ENCODE peak calls at places on chromosomes 11 and 22, in seven cellular contexts. V is left ventricle myocardium inferior, S is colonic mucosa, O is IMR-90, U is lower leg skin, H is foreskin fibroblast, L is pancreas. P is an unnamed sample.

GRCh38 chr22:49970528-49971231 is 10.1 kb downstream of the PIM3 start:
- DNase-seq in V (peak; percentile 91), S (peak; percentile 95), O (peak; percentile 97), U (peak; percentile 96), H (peak; percentile 99), L (peak; percentile 95), P (peak; percentile 87)

GRCh38 chr11:119759324-119759723 is 30.3 kb upstream of the NECTIN1 start:
- DNase-seq in V (no peak), S (no peak), O (peak; percentile 6), U (no peak), H (peak; percentile 37), L (no peak), P (peak; percentile 32)

GRCh38 chr11:68840661-68841653 is 759 bp downstream of the CPT1A start:
- DNase-seq in V (peak; percentile 59), S (peak; percentile 83), O (peak; percentile 31), U (no peak), H (peak; percentile 35), L (peak; percentile 74), P (no peak)

GRCh38 chr11:91947215-91947614 is 277.4 kb upstream of the FAT3 start:
- DNase-seq in V (no peak), S (no peak), O (peak; percentile 2), U (peak; percentile 32), H (peak; percentile 3), L (no peak), P (no peak)

GRCh38 chr11:73792584-73792983 is 4.9 kb downstream of the MRPL48 start:
- DNase-seq in V (no peak), S (no peak), O (no peak), U (no peak), H (no peak), L (no peak), P (no peak)

GRCh38 chr11:122758361-122758760 is 79.9 kb upstream of the CRTAM start:
- DNase-seq in V (no peak), S (no peak), O (no peak), U (no peak), H (no peak), L (no peak), P (no peak)

GRCh38 chr11:419248-420005 is 4.6 kb upstream of the SIGIRR start:
- DNase-seq in V (no peak), S (no peak), O (no peak), U (no peak), H (no peak), L (no peak), P (no peak)

GRCh38 chr11:133947298-133947905 is 9.4 kb downstream of the IGSF9B start:
- DNase-seq in V (peak; percentile 60), S (no peak), O (peak; percentile 23), U (no peak), H (peak; percentile 18), L (no peak), P (no peak)

GRCh38 chr22:28454431-28455064 is 225.1 kb downstream of the TTC28 start:
- DNase-seq in V (no peak), S (no peak), O (no peak), U (no peak), H (no peak), L (no peak), P (no peak)

GRCh38 chr11:3831378-3832239 is 9.2 kb downstream of the RHOG start:
- DNase-seq in V (peak; percentile 43), S (no peak), O (no peak), U (no peak), H (no peak), L (no peak), P (no peak)

DNA sequence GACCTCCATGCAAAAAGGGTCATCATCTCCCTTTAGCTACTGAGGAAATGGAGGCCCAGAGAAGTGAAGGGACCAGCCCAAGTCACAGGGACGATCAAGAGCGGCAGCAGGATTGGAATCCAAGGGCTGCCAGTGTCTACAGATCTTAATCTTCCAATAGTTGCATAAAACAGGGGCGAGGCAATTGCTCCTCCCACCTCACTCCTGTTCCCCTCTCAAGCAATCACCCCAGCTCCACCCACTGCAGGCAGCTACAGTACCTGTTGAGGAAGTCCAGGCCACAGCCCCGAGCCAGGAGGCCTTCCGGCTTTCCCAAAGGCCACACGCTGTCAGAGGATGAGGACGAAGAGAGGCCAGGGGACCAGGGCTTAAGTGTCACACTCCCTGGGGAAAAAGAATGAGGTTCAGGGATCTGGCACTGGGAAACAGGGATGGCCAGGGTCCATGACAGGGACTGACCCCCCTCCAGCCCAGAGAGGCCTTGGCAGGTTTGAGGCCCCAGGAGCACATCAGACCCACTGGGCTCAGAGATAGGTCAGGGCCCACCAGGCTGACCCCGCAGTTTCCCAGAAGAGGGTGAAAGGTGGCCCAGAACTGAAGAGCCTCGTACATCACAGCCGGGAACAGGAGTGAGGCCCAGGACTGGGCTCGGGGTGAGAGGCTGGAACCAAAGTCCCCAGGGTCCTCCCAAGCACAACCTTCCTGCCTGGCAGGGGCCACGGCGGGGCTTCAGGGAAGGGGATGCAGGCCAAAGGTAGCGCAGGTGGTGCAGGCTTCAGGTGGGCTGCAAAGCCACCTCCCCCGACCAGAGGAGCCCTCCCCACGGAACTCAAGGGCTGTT is 16.4 kb upstream of the MFNG start:
- DNase-seq in V (no peak), S (peak; percentile 95), O (no peak), U (no peak), H (no peak), L (peak; percentile 79), P (no peak)
- H3K4me3 ChIP-seq in V (no peak overlapping the region), S (no peak overlapping the region), O (no peak overlapping the region), U (no peak overlapping the region), H (no peak overlapping the region), L (no peak overlapping the region), P (no peak overlapping the region)

DNA sequence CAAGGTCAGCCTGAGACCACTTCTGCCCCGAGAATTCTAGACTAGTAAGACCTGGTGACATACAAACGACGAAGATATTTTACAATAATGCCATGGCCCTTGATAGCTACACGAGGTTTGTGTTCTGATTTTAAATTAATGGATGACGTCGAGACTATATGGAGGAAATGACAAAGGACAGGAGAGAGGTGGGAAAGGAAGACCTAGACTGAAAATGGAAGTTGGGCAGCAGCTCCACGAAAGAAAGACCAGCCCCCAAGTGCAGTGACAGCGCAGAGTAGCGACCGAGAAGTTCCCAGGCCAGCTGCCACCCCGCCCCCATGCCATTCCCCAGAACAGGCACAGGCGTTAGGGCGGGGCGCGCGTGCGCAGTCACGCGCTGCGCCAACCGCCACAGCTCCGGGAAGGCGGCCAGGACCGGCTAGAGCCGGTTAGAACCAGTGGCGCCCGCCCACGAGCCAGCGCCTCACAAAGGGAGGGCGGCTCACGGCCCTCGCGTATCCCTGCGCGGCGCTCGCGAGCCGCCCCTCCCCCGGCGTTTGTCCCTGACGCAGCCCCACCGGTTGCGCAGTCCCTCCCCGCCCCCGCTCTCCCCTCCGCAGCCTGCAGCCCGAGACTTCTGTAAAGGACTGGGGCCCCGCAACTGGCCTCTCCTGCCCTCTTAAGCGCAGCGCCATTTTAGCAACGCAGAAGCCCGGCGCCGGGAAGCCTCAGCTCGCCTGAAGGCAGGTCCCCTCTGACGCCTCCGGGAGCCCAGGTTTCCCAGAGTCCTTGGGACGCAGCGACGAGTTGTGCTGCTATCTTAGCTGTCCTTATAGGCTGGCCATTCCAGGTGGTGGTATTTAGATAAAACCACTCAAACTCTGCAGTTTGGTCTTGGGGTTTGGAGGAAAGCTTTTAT is 1.5 kb upstream of the MALAT1 start:
- DNase-seq in V (peak; percentile 99), S (peak; percentile 98), O (peak; percentile 97), U (peak; percentile 97), H (peak; percentile 100), L (peak; percentile 99), P (peak; percentile 90)
- TF ChIP-seq CTCF in V (no peak), S (no peak), O (no peak), U (no peak), H (no peak), L (no peak), P (no peak)

DNA sequence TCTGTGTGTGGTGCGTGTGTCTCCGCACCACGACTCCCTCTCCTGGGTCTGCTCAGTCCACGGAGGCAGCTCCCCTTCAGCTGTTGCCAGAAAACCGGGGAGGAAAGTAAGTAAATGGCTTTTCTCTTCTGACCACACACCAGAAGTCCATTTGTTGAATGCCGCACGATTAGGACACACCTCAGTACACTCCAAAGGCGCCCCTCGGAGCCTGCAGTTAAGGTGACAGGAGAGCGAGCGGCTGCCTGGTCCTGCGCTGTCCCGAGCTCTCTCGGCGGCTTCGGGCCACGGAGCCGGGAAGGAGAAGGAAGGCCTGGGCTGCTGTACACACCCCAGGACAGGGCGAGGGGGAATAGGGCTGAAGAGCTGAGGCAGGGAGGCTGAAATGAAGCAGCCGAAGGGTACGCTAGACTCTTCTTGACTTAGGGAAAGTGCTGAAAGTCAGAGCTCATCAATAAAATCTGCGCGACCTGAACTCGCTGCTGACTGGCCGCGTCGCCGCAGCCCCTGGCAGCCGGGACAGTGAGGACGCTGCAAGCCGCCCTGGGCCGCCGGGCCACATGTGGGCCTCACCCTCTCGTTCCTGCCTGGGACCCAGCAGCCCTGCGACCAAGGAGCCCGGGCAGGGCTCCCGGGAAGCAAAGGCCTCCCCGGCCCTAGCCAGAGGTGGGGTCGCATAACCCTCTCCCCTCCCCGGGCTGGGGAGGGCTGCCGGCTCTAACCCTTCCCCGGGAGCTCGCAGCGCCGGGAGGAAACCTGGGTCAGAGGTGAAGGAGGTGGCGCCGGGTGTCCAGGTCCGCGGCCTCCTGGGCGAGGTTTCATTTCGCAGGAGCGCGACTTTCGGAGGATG is 1.5 kb upstream of the PAX6 start:
- DNase-seq in V (no peak), S (no peak), O (no peak), U (no peak), H (no peak), L (no peak), P (no peak)
- H3K4me3 ChIP-seq in V (peak overlapping the region; percentile 68), S (peak overlapping the region; percentile 37), O (peak overlapping the region; percentile 7), U (peak overlapping the region; percentile 15), H (peak overlapping the region; percentile 16), L (peak overlapping the region; percentile 31), P (peak overlapping the region; percentile 26)

GRCh38 chr11:1705121-1706052 is 8.4 kb downstream of the KRTAP5-6 start:
- DNase-seq in V (no peak), S (peak; percentile 16), O (no peak), U (peak; percentile 38), H (no peak), L (no peak), P (no peak)

GRCh38 chr11:1708716-1709115 is 11.7 kb downstream of the KRTAP5-6 start:
- DNase-seq in V (no peak), S (peak; percentile 7), O (no peak), U (no peak), H (no peak), L (no peak), P (no peak)

GRCh38 chr11:1707751-1708150 is 10.8 kb downstream of the KRTAP5-6 start:
- DNase-seq in V (no peak), S (no peak), O (no peak), U (no peak), H (no peak), L (no peak), P (no peak)

GRCh38 chr11:1703146-1703545 is 6.2 kb downstream of the KRTAP5-6 start:
- DNase-seq in V (no peak), S (peak; percentile 3), O (no peak), U (no peak), H (no peak), L (no peak), P (no peak)

DNA sequence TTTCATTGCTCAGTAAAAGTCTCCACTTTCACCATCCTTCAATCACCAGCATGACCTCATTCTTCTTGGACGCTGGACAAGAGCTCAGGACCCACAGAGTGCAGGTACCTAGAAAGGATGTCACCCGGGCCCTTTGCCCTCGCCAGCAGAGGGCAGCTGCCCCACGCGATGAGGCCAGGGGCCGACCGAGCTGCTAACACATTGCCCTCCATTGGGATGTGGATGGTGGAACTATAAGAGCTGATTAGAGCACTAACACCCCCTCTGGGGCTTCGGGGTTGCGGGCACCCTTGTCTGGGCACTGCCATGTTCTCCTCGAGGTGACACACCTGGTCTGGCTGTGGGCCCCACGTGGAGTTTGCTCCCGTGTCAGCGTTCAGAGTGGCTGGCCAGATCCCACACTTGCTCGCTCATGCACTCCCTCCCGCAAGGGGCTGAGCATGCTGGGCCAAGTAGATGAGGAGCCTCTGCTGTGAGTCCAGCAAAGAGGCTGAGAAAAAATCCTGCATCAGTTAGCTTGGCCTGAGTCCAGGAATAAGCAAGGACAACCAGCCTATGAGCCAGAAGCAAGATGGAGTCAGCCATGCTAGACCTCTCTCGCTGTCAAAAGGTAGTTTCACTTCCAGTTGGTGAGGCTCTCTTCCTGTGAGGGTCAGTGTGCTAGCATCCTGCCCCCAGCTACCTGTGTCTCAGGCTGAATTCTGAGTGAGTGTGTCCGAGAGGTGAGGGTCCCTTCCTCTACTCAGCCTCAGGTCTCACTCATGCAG is 9.8 kb downstream of the KRTAP5-6 start:
- DNase-seq in V (peak; percentile 36), S (peak; percentile 18), O (no peak), U (no peak), H (no peak), L (no peak), P (no peak)
- TF ChIP-seq CTCF in V (peak; percentile 52), S (no peak), O (peak; percentile 12), U (no peak), H (peak; percentile 10), L (no peak), P (peak; percentile 19)

P was measured in HFF-Myc.